ENCODE peak calls at places on chromosomes 3 and 15, in seven cellular contexts. A, G, Z, Q, S, K and W are unnamed samples.

GRCh38 chr3:73874596-73874995 is 249.9 kb upstream of the PDZRN3 start:
- DNase-seq in S (no peak), G (no peak), Q (no peak), K (no peak), Z (no peak), A (no peak), W (no peak)

GRCh38 chr3:196016485-196016884 is 65.4 kb downstream of the TFRC start:
- DNase-seq in Q (no peak), Z (peak), S (no peak), G (peak), K (no peak), A (peak), W (no peak)

GRCh38 chr3:132695422-132695821 is 26.8 kb downstream of the NPHP3 start:
- DNase-seq in K (no peak), Q (no peak), G (no peak), Z (no peak), A (no peak), S (no peak), W (no peak)

GRCh38 chr15:29070471-29071192 is 184.9 kb downstream of the APBA2 start:
- DNase-seq in Z (no peak), Q (peak), S (no peak), A (no peak), G (no peak), K (no peak), W (no peak)

GRCh38 chr15:78007965-78008886 is 69.3 kb downstream of the TBC1D2B start:
- DNase-seq in K (no peak), A (peak), G (no peak), Z (peak), Q (no peak), S (peak), W (peak)

GRCh38 chr3:65196663-65197062 is 508.9 kb upstream of the ADAMTS9 start:
- DNase-seq in S (no peak), Q (no peak), Z (no peak), G (no peak), A (peak), K (no peak), W (no peak)

GRCh38 chr15:60760646-60761504 is 281.9 kb upstream of the ICE2 start:
- DNase-seq in Z (peak), K (no peak), A (peak), G (no peak), Q (no peak), S (no peak), W (no peak)

GRCh38 chr3:177463863-177464262 is 266.6 kb upstream of the TBL1XR1 start:
- DNase-seq in K (no peak), Q (no peak), Z (peak), G (no peak), A (peak), S (no peak), W (no peak)

GRCh38 chr15:37701230-37701629 is 233.2 kb upstream of the TMCO5A start:
- DNase-seq in S (no peak), Z (no peak), G (no peak), Q (no peak), K (no peak), A (no peak), W (no peak)

GRCh38 chr3:178551916-178552321 is 15.7 kb downstream of the KCNMB2 start:
- DNase-seq in Q (no peak), S (peak), K (no peak), Z (peak), A (peak), G (no peak), W (no peak)

GRCh38 chr3:72255736-72256559 is 471.0 kb upstream of the PROK2 start:
- DNase-seq in Z (peak), K (no peak), G (peak), Q (peak), A (peak), S (no peak), W (no peak)

GRCh38 chr3:15783361-15783969 is 14.3 kb downstream of the ANKRD28 start:
- DNase-seq in A (no peak), G (no peak), S (no peak), K (no peak), Q (no peak), Z (peak), W (no peak)

GRCh38 chr3:177314897-177315296 is 117.6 kb upstream of the TBL1XR1 start:
- DNase-seq in G (no peak), Q (no peak), K (no peak), Z (no peak), A (no peak), S (no peak), W (no peak)

GRCh38 chr15:85932391-85932790 is 137.7 kb upstream of the KLHL25 start:
- DNase-seq in A (no peak), S (no peak), Q (no peak), Z (no peak), K (no peak), G (no peak), W (no peak)

GRCh38 chr3:32421991-32422859 is 30.6 kb downstream of the CMTM7 start:
- DNase-seq in K (no peak), Q (no peak), Z (peak), S (peak), A (peak), G (peak), W (peak)

GRCh38 chr3:43014990-43015389 is 35.9 kb downstream of the GASK1A start:
- DNase-seq in Q (no peak), A (no peak), Z (no peak), G (no peak), K (no peak), S (no peak), W (no peak)